ENCODE peak calls at places on chromosome 2, in four cellular contexts. V, D, P and O are unnamed samples.

GRCh38 chr2:17171446-17172049 is 346.7 kb downstream of the RAD51AP2 start:
- DNase-seq in P (no peak), V (no peak), D (peak), O (no peak)

GRCh38 chr2:170141865-170142264 is 36.1 kb upstream of the MYO3B start:
- DNase-seq in D (no peak), V (no peak), P (no peak), O (peak)

GRCh38 chr2:117958186-117958585 is 55.7 kb downstream of the CCDC93 start:
- DNase-seq in P (no peak), V (no peak), D (peak), O (no peak)

GRCh38 chr2:183963609-183964008 is 634.7 kb upstream of the ZNF804A start:
- DNase-seq in P (no peak), V (no peak), D (no peak), O (no peak)

GRCh38 chr2:151973901-151974199 is 125.0 kb downstream of the CACNB4 start:
- DNase-seq in P (no peak), D (peak), V (no peak), O (no peak)

GRCh38 chr2:71556811-71557210 is 103.5 kb downstream of the DYSF start:
- DNase-seq in P (no peak), D (no peak), V (no peak), O (no peak)

GRCh38 chr2:173963323-173963816 is 1.8 kb downstream of the SP3 start:
- DNase-seq in D (peak), P (peak), V (peak), O (peak)

GRCh38 chr2:150588210-150588870 is 100.9 kb upstream of the RND3 start:
- DNase-seq in V (no peak), D (peak), P (no peak), O (no peak)

GRCh38 chr2:106867231-106867943 is 18.6 kb downstream of the ST6GAL2 start:
- DNase-seq in P (no peak), V (no peak), D (no peak), O (no peak)

GRCh38 chr2:162073776-162074578 is at the start of gene DPP4:
- DNase-seq in V (peak), P (no peak), D (peak), O (peak)

GRCh38 chr2:173231042-173231441 is 123.6 kb upstream of the CDCA7 start:
- DNase-seq in D (no peak), V (no peak), P (no peak), O (no peak)

GRCh38 chr2:12684471-12684936 is 32.2 kb upstream of the TRIB2 start:
- DNase-seq in P (no peak), V (no peak), D (peak), O (no peak)

GRCh38 chr2:63981702-63982103 is 37.5 kb downstream of the VPS54 start:
- DNase-seq in D (no peak), V (no peak), P (no peak), O (no peak)

GRCh38 chr2:925711-926110 is 24.9 kb upstream of the SNTG2 start:
- DNase-seq in P (no peak), D (no peak), V (no peak), O (no peak)

GRCh38 chr2:162071016-162071415 is 3.0 kb downstream of the DPP4 start:
- DNase-seq in V (no peak), D (peak), P (no peak), O (no peak)

GRCh38 chr2:181857471-181857870 is 34.1 kb upstream of the ITPRID2 start:
- DNase-seq in V (no peak), P (no peak), D (peak), O (no peak)

GRCh38 chr2:96423281-96423680 is 81.9 kb downstream of the NEURL3 start:
- DNase-seq in P (no peak), D (peak), V (no peak), O (no peak)

GRCh38 chr2:119028327-119029174 is 86.6 kb downstream of the MARCO start:
- DNase-seq in P (no peak), D (peak), V (peak), O (peak)

GRCh38 chr2:101771226-101771906 is 73.9 kb downstream of the MAP4K4 start:
- DNase-seq in V (no peak), P (no peak), D (peak), O (no peak)

GRCh38 chr2:98778153-98778552 is 47.2 kb upstream of the MGAT4A start:
- DNase-seq in P (no peak), D (no peak), V (no peak), O (no peak)

GRCh38 chr2:190882327-190882766 is 1.7 kb downstream of the GLS start:
- DNase-seq in D (no peak), P (no peak), V (no peak), O (no peak)

GRCh38 chr2:181573140-181573736 is 83.7 kb downstream of the CERKL start:
- DNase-seq in D (peak), P (no peak), V (peak), O (no peak)

GRCh38 chr2:12180046-12180445 is 433.6 kb downstream of the LPIN1 start:
- DNase-seq in V (no peak), D (no peak), P (no peak), O (no peak)

GRCh38 chr2:111698743-111699554 is 185.0 kb downstream of the ANAPC1 start:
- DNase-seq in D (peak), P (peak), V (peak), O (no peak)

GRCh38 chr2:223459328-223459939 is 142.7 kb downstream of the SCG2 start:
- DNase-seq in P (no peak), V (no peak), D (peak), O (no peak)

GRCh38 chr2:64212801-64213321 is 68.6 kb upstream of the PELI1 start:
- DNase-seq in P (peak), V (peak), D (peak), O (peak)

GRCh38 chr2:174667461-174667860 is 69.9 kb upstream of the WIPF1 start:
- DNase-seq in V (no peak), P (no peak), D (no peak), O (no peak)

GRCh38 chr2:103138123-103138886 is 376.5 kb downstream of the TMEM182 start:
- DNase-seq in P (no peak), V (peak), D (no peak), O (no peak)

GRCh38 chr2:167708998-167709397 is 538.4 kb downstream of the STK39 start:
- DNase-seq in P (no peak), V (no peak), D (no peak), O (no peak)

GRCh38 chr2:237035781-237036352 is 49.8 kb upstream of the COPS8 start:
- DNase-seq in V (no peak), D (no peak), P (no peak), O (no peak)

GRCh38 chr2:186995092-186995491 is 146.1 kb upstream of the ZSWIM2 start:
- DNase-seq in V (no peak), D (peak), P (no peak), O (no peak)

GRCh38 chr2:186992597-186992996 is 143.6 kb upstream of the ZSWIM2 start:
- DNase-seq in D (no peak), P (no peak), V (no peak), O (no peak)

GRCh38 chr2:186991766-186992417 is 142.9 kb upstream of the ZSWIM2 start:
- DNase-seq in D (peak), P (no peak), V (no peak), O (no peak)
- TF ChIP-seq CTCF in D (no peak), P (no peak), V (peak), O (no peak)

DNA sequence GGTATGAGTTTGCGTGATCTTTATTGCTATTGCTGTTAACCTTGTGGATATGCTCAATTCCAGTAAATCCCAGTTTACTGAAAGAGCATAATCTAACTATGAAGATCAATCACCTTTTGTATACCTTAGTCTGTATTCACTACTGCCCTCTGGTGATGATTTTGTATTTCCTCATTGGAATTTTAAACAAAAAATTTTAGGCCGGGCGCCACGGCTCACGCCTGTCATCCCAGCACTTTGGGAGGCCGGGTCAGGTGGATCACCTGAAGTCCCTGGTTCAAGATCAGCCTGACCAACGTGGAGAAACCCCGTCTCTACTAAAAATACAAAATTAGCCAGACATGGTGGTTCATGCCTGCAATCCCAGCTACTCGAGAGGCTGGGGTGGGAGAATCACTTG is 5.1 kb downstream of the COMMD1 start:
- DNase-seq in V (no peak), P (no peak), D (peak), O (no peak)
- TF ChIP-seq CTCF in V (peak), P (peak), D (peak), O (peak)

GRCh38 chr2:86055314-86055713 is 50.4 kb downstream of the POLR1A start:
- DNase-seq in D (no peak), P (no peak), V (no peak), O (no peak)
- TF ChIP-seq CTCF in D (no peak), P (no peak), V (no peak), O (no peak)

DNA sequence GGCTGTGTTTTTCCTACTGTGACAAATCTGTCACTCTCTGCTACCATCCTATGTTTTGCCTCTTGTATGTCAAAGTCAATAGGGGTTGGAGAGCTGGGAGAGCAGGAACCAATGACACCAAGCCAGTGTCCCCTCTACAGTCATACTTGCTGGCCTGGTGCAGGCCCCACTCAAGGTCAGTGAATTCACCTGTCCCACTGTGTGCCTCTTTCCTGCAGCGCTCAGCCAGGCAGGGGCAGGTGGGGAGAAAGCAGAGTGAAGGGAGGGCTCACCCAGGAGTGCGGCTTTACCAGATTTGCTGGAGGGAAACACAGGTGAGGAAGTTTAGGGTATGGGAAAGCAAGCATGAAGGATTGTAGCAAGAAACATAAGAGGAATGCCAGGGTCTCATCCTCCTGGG is 114.5 kb downstream of the GYPC start:
- DNase-seq in P (no peak), V (no peak), D (no peak), O (no peak)
- TF ChIP-seq CTCF in P (no peak), V (no peak), D (no peak), O (no peak)

GRCh38 chr2:20190170-20190569 is 34.8 kb downstream of the SDC1 start:
- DNase-seq in P (no peak), D (no peak), V (no peak), O (no peak)
- TF ChIP-seq CTCF in P (no peak), D (no peak), V (no peak), O (no peak)

GRCh38 chr2:47346669-47347068 is 56.3 kb upstream of the MSH2 start:
- DNase-seq in V (no peak), P (no peak), D (no peak), O (no peak)

GRCh38 chr2:47345584-47345913 is 57.4 kb upstream of the MSH2 start:
- DNase-seq in P (no peak), D (no peak), V (no peak), O (no peak)

GRCh38 chr2:47346107-47346506 is 56.8 kb upstream of the MSH2 start:
- DNase-seq in P (no peak), V (no peak), D (no peak), O (no peak)

GRCh38 chr2:47339745-47340541 is 63.0 kb upstream of the MSH2 start:
- DNase-seq in V (no peak), P (no peak), D (peak), O (no peak)

DNA sequence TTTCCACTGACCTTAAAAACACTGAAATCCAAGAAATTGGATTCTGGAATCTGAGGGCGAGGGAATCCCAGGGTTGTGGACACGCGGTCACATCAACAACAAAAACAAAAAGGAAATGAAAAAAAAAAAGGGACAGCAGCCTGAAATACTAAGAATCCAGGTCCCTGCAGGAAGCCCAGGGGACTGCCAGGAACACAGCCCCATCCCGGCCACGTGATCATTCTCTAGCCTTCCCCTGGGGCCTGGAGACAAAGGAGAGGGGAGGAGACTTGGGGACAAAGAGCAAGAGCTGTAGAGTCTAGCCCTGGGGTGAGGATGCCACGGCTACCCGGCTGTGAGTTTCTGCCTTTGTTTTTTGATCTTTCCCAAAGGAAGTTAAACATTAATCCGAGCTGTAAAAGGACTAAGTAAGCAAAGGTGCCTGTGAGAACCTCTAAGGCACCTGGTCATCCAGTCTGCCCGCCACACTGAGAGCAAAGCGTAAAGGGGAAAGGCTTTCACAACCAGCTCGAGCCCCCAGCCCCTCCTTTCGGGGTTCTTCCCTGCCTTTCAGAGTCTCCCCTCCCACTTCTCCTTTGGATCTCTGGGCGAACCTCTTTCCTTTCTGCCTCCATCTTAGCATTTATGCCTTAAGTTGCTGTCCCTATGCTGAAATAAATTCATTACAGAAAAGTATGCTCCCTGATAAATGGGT is 57.9 kb upstream of the MSH2 start:
- DNase-seq in P (no peak), D (peak), V (no peak), O (no peak)
- TF ChIP-seq CTCF in P (no peak), D (peak), V (no peak), O (no peak)